ENCODE peak calls at places on chromosomes 12 and 14, in ten cellular contexts. K is RWPE1, Z is choroid plexus epithelial cell, I is HFFc6, B is dorsolateral prefrontal cortex, H is HCT116, G is PC-3, Q is GM13977, N is heart left ventricle, L is tibial nerve. C is an unnamed sample.

GRCh38 chr12:118874698-118875548 is 106.4 kb upstream of the SRRM4 start:
- DNase-seq in I (no peak), G (peak; percentile 9), K (no peak), H (no peak), Q (no peak), Z (no peak), B (no peak), N (no peak), L (no peak), C (no peak)

GRCh38 chr12:57590892-57591566 is at the start of gene PIP4K2C:
- DNase-seq in B (peak; percentile 80), Z (peak; percentile 54), L (peak; percentile 65), K (peak; percentile 86), N (peak; percentile 84), I (peak; percentile 22), Q (peak; percentile 95), G (peak; percentile 91), H (peak; percentile 61), C (peak; percentile 87)

GRCh38 chr14:99757331-99758070 is 35.7 kb upstream of the EML1 start:
- DNase-seq in I (peak; percentile 99), K (peak; percentile 80), L (no peak), G (peak; percentile 98), Q (no peak), Z (peak; percentile 86), B (no peak), H (peak; percentile 66), N (no peak), C (peak; percentile 91)

GRCh38 chr14:83909507-83909906 is 1620.4 kb upstream of the FLRT2 start:
- DNase-seq in G (no peak), Z (peak; percentile 43), I (no peak), K (no peak), B (no peak), Q (no peak), L (no peak), N (no peak), H (no peak), C (peak; percentile 53)

GRCh38 chr14:80233489-80233888 is 22.2 kb upstream of the DIO2 start:
- DNase-seq in N (no peak), K (no peak), Q (no peak), L (no peak), I (no peak), H (no peak), B (no peak), G (no peak), Z (no peak), C (no peak)

GRCh38 chr12:89105243-89105642 is 247.1 kb downstream of the DUSP6 start:
- DNase-seq in L (no peak), I (no peak), Q (no peak), K (no peak), Z (no peak), N (no peak), B (no peak), G (no peak), H (no peak), C (no peak)

GRCh38 chr14:68210729-68211299 is 391.2 kb downstream of the RAD51B start:
- DNase-seq in H (no peak), B (no peak), N (peak; percentile 16), Q (peak; percentile 79), L (no peak), K (peak; percentile 36), I (peak; percentile 96), G (peak; percentile 78), Z (peak; percentile 98), C (peak; percentile 79)

GRCh38 chr12:107287436-107288413 is 194.4 kb upstream of the CRY1 start:
- DNase-seq in I (no peak), K (no peak), Z (peak; percentile 12), G (peak; percentile 92), L (no peak), B (no peak), Q (no peak), H (no peak), N (no peak), C (peak; percentile 18)

GRCh38 chr12:102960766-102961487 is 3.5 kb downstream of the ASCL1 start:
- DNase-seq in B (peak; percentile 80), N (no peak), Q (no peak), I (no peak), L (no peak), G (no peak), Z (no peak), H (no peak), K (no peak), C (no peak)

GRCh38 chr14:70707138-70708038 is 65.7 kb downstream of the TTC9 start:
- DNase-seq in L (no peak), Q (peak; percentile 58), I (peak; percentile 53), Z (peak; percentile 89), H (peak; percentile 27), N (no peak), B (no peak), K (peak; percentile 67), G (peak; percentile 88), C (peak; percentile 69)

GRCh38 chr14:30610719-30611388 is 11.3 kb upstream of the SCFD1 start:
- DNase-seq in N (peak; percentile 36), H (peak; percentile 36), L (no peak), I (peak; percentile 28), B (no peak), K (peak; percentile 50), G (peak; percentile 91), Q (no peak), Z (peak; percentile 94), C (peak; percentile 89)

GRCh38 chr14:99619873-99620834 is 16.1 kb upstream of the CCDC85C start:
- DNase-seq in Z (peak; percentile 10), G (peak; percentile 23), N (peak; percentile 57), L (no peak), I (peak; percentile 45), B (no peak), K (peak; percentile 44), Q (no peak), H (no peak), C (no peak)

GRCh38 chr12:100842156-100842555 is 47.6 kb downstream of the ANO4 start:
- DNase-seq in Z (peak; percentile 30), K (no peak), Q (no peak), B (no peak), L (no peak), N (no peak), H (no peak), I (no peak), G (no peak), C (no peak)

GRCh38 chr12:45730842-45731336 is 1.4 kb downstream of the ARID2 start:
- DNase-seq in N (peak; percentile 20), B (no peak), Z (peak; percentile 50), I (no peak), L (no peak), G (peak; percentile 17), K (peak; percentile 3), Q (peak; percentile 11), H (no peak), C (peak; percentile 36)

GRCh38 chr12:96371787-96372699 is 28.2 kb downstream of the CDK17 start:
- DNase-seq in N (no peak), G (no peak), L (no peak), H (no peak), Z (no peak), I (no peak), B (no peak), K (no peak), Q (no peak), C (no peak)

GRCh38 chr14:101077511-101078074 is 174.1 kb upstream of the RTL1 start:
- DNase-seq in L (no peak), G (no peak), B (no peak), K (no peak), I (no peak), N (no peak), Q (no peak), Z (peak; percentile 41), H (no peak), C (no peak)

GRCh38 chr12:92955997-92956663 is 27.0 kb upstream of the EEA1 start:
- DNase-seq in G (no peak), I (peak; percentile 50), N (no peak), K (no peak), B (no peak), Z (peak; percentile 89), L (no peak), H (no peak), Q (no peak), C (peak; percentile 28)

GRCh38 chr14:65824978-65825299 is 412.4 kb downstream of the FUT8 start:
- DNase-seq in N (no peak), L (no peak), Z (no peak), B (no peak), I (no peak), Q (no peak), G (no peak), K (no peak), H (no peak), C (no peak)
- TF ChIP-seq CTCF in N (no peak), L (no peak), Z (no peak), B (no peak), I (peak; percentile 58), Q (no peak), G (no peak), K (peak; percentile 59), H (no peak), C (no peak)

DNA sequence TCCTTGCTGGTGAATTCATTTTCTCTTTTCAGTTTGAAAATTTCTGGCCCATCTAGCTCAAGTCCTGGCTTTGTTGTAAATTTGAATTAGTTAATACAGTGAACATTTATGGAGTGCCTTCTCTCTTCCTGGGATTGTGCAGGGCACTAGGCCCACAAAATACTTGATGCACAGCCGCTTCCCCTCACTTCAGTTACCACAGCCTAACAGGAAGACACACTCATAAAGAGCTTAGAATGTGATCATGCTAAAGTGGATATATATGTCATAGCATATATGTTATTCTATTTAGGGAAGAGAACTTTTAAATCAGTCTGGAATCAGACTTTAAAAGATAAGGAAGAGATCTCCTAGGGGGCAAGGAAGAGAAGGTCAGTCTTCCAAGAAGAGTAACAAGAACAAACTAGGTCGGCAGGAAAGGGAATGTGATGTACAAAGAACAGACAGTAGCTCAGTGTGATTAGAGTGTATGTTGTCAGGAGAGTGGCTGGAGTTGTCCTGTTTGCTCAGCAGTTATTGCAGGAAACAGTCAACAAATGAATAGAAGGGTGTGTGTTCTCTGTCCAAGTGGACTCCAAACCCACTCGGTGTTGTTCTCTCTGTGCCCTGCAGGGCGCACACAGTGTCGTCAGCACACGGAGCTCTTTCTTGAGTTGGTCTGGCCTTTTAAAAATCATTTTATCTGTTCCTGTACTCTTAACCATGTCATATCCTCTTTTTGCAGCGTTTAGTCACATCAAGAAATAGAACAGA is 74.4 kb downstream of the DAAM1 start:
- DNase-seq in Z (no peak), G (peak; percentile 77), K (no peak), L (no peak), Q (no peak), B (no peak), H (no peak), I (no peak), N (no peak), C (no peak)
- TF ChIP-seq CTCF in Z (peak; percentile 44), G (peak; percentile 84), K (no peak), L (no peak), Q (no peak), B (no peak), H (no peak), I (peak; percentile 46), N (peak; percentile 54), C (no peak)

DNA sequence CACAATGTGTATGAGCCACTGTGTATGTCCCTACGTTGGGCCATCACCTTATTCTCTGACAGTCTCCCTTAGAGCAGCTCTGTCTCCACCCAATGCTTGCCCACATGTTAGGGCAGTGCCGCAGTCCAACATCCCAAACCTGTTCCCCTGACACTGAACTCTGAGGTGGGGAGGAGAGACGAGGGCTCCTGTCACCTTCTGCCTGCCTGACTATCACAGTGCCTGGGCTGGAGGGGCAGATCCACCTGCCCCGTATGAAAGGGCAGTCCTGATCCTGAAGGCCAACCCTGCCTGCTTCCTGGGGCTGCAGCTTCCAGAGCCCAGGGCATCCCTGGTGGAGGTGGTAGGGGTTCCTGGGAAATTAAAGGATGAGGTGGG is 2.2 kb downstream of the TGM1 start:
- DNase-seq in B (no peak), N (no peak), I (no peak), G (no peak), Q (no peak), Z (no peak), H (no peak), K (no peak), L (no peak), C (no peak)
- TF ChIP-seq CTCF in B (no peak), N (no peak), I (no peak), G (no peak), Q (no peak), Z (no peak), H (no peak), K (no peak), L (no peak), C (no peak)

GRCh38 chr14:43481864-43482263 is 1025.2 kb downstream of the FSCB start:
- DNase-seq in Z (no peak), H (no peak), I (no peak), K (no peak), L (no peak), B (no peak), N (no peak), G (no peak), Q (no peak), C (no peak)
- TF ChIP-seq CTCF in Z (no peak), H (no peak), I (no peak), K (no peak), L (no peak), B (no peak), N (no peak), G (no peak), Q (no peak), C (no peak)

C was measured in MCF 10A.